ENCODE peak calls at places on chromosome X, in four cellular contexts. Y is mucosa of descending colon, V is neural progenitor cell, O is tibial artery. A is an unnamed sample. For H3K36me3, the result is how much of the 10 kb centered on the place peaks cover.

GRCh38 chrX:106170318-106170717 is 2.2 kb downstream of the PWWP3B start:
- DNase-seq in Y (no peak), V (no peak), O (no peak), A (no peak)

GRCh38 chrX:133412246-133412645 is 3.0 kb downstream of the GPC4 start:
- DNase-seq in Y (no peak), V (peak), O (no peak), A (no peak)

GRCh38 chrX:139766545-139766983 is 58.6 kb upstream of the MCF2 start:
- DNase-seq in Y (no peak), V (no peak), O (no peak), A (no peak)

GRCh38 chrX:69076084-69076483 is 89.2 kb downstream of the PJA1 start:
- DNase-seq in Y (no peak), V (no peak), O (no peak), A (no peak)

GRCh38 chrX:276588-277171 is 4.5 kb upstream of the PLCXD1 start:
- DNase-seq in Y (peak), V (peak), O (no peak), A (no peak)

GRCh38 chrX:139077303-139078131 is 366.0 kb upstream of the FGF13 start:
- DNase-seq in Y (no peak), V (no peak), O (no peak), A (no peak)

GRCh38 chrX:21725498-21725897 is 32.4 kb downstream of the SMPX start:
- DNase-seq in Y (no peak), V (peak), O (no peak), A (peak)

GRCh38 chrX:153642313-153642654 is 4.7 kb upstream of the DUSP9 start:
- DNase-seq in Y (no peak), V (peak), O (no peak), A (peak)

GRCh38 chrX:25941559-25942250 is 196.4 kb upstream of the MAGEB18 start:
- DNase-seq in Y (no peak), V (no peak), O (no peak), A (no peak)

GRCh38 chrX:3504916-3505315 is 158.5 kb upstream of the MXRA5 start:
- DNase-seq in Y (no peak), V (no peak), O (no peak), A (no peak)

GRCh38 chrX:6738518-6739470 is 203.9 kb upstream of the VCX3A start:
- DNase-seq in Y (no peak), V (no peak), O (no peak), A (no peak)

GRCh38 chrX:151699746-151700145 is 4.5 kb downstream of the PRRG3 start:
- DNase-seq in Y (no peak), V (no peak), O (no peak), A (no peak)

GRCh38 chrX:69018416-69019072 is 146.7 kb downstream of the PJA1 start:
- DNase-seq in Y (no peak), V (no peak), O (no peak), A (no peak)

GRCh38 chrX:24799078-24799477 is 105.4 kb downstream of the POLA1 start:
- DNase-seq in Y (no peak), V (no peak), O (no peak), A (peak)

GRCh38 chrX:133543654-133544053 is 128.4 kb upstream of the GPC4 start:
- DNase-seq in Y (no peak), V (no peak), O (no peak), A (no peak)

GRCh38 chrX:12978205-12979010 is 3.5 kb downstream of the TMSB4X start:
- DNase-seq in Y (peak), V (peak), O (peak), A (peak)

GRCh38 chrX:132676561-132677186 is 187.8 kb upstream of the MBNL3 start:
- DNase-seq in Y (no peak), V (peak), O (no peak), A (no peak)

GRCh38 chrX:54479471-54480122 is 16.4 kb downstream of the FGD1 start:
- DNase-seq in Y (no peak), V (peak), O (no peak), A (peak)
- H3K4me3 ChIP-seq in Y (no peak), V (no peak), O (no peak), A (no peak)

GRCh38 chrX:110281377-110281776 is 36.5 kb downstream of the AMMECR1 start:
- DNase-seq in Y (no peak), V (no peak), O (no peak), A (no peak)
- TF ChIP-seq CTCF in Y (no peak), V (no peak), O (no peak), A (no peak)

GRCh38 chrX:41348551-41348950 is 14.6 kb downstream of the DDX3X start:
- DNase-seq in Y (no peak), V (no peak), O (no peak), A (no peak)
- H3K36me3 ChIP-seq in Y (under half), V (under half), O (half or more), A (half or more)

GRCh38 chrX:19280636-19281035 is 63.1 kb upstream of the PDHA1 start:
- DNase-seq in Y (no peak), V (no peak), O (no peak), A (no peak)
- H3K4me3 ChIP-seq in Y (no peak), V (no peak), O (no peak), A (no peak)

DNA sequence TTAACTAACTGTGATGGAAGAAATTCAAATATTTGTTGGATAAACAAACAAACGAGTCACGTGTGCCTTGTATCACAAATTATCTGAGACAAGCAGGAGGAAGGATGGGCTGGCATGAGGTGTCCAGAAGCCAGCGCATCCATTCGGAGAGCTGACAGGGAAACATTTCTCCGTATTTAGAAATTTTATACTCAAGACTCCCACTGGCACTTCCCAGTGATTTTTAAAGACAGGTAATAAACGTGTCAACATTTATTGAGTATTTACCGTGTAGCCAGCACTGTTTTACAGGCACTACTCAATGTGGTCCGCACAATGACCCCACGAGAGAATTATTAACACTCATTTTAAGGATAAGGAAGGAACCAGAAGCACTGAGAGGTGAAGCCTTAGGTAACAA is 23.2 kb downstream of the GEMIN8 start:
- DNase-seq in Y (no peak), V (no peak), O (no peak), A (no peak)
- TF ChIP-seq CTCF in Y (no peak), V (no peak), O (no peak), A (no peak)

GRCh38 chrX:54447461-54447860 is 7.3 kb downstream of the TSR2 start:
- DNase-seq in Y (no peak), V (peak), O (no peak), A (no peak)
- H3K36me3 ChIP-seq in Y (under half), V (under half), O (under half), A (under half)

GRCh38 chrX:137567474-137568232 is 1.7 kb downstream of the ZIC3 start:
- DNase-seq in Y (no peak), V (peak), O (no peak), A (no peak)

GRCh38 chrX:137563681-137564651 is 2.0 kb upstream of the ZIC3 start:
- DNase-seq in Y (no peak), V (peak), O (no peak), A (no peak)

GRCh38 chrX:137565318-137565904 is 516 bp upstream of the ZIC3 start:
- DNase-seq in Y (no peak), V (peak), O (no peak), A (no peak)

GRCh38 chrX:137566746-137567473 is 983 bp downstream of the ZIC3 start:
- DNase-seq in Y (no peak), V (peak), O (no peak), A (no peak)

DNA sequence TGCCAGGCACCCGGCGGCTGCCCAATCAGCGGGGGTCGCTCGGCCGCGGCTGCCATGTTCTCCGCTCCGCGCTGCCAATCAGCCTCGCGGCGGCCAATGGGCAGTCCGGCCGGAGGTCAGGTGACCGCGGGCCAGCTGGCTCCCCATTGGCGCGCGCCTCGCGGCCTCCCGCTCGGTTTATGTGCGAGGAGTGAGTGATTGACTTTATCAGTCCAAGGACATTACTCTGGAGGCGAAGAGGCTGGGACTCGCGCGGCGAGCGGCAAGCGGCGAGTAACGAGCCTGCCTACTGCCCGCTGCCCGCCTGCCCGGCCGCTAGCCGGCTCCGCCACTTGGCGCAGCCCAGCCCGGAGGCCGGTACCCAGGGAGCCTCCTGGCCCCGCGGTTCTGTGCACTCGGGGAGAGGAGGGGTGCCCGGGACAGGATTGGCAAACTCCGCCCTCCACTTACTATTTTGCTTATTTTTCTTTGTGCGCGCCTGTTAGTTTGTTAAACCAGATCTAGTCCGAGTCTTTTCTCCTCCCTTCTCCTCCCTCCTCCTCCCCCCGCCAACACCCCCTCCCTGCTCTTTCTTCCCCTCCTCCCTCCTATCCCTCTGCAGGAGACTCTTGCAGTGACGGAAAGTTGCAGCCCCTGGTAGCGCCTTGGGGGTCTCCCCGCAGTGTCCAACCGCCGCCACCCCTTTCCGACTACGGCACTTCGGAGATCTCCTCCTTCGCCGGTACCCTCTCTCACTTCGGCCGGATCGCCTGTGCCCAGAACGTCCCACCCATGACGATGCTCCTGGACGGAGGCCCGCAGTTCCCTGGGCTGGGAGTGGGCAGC is at the start of gene ZIC3:
- DNase-seq in Y (peak), V (peak), O (peak), A (no peak)
- H3K4me3 ChIP-seq in Y (no peak), V (peak), O (peak), A (no peak)